ENCODE peak calls at places on chromosomes 1 and 21, in seven cellular contexts. I, M, X, A, E, Q and V are unnamed samples.

GRCh38 chr1:15843826-15844572 is 3.5 kb upstream of the SPEN start:
- DNase-seq in I (no peak), M (no peak), X (no peak), A (no peak), E (no peak), Q (no peak), V (no peak)

GRCh38 chr1:7616076-7616833 is 154.8 kb upstream of the VAMP3 start:
- DNase-seq in I (no peak), M (no peak), X (peak; percentile 15), A (peak; percentile 64), E (peak; percentile 3), Q (no peak), V (peak; percentile 16)

GRCh38 chr1:161082996-161083742 is 6.2 kb downstream of the NECTIN4 start:
- DNase-seq in I (no peak), M (no peak), X (peak; percentile 12), A (peak; percentile 40), E (peak; percentile 61), Q (no peak), V (peak; percentile 46)

GRCh38 chr1:44672254-44672955 is 1.9 kb downstream of the TMEM53 start:
- DNase-seq in I (no peak), M (no peak), X (peak; percentile 98), A (no peak), E (no peak), Q (no peak), V (peak; percentile 94)

GRCh38 chr1:215581896-215582295 is 14.8 kb downstream of the KCTD3 start:
- DNase-seq in I (no peak), M (no peak), X (no peak), A (peak; percentile 39), E (no peak), Q (no peak), V (no peak)

GRCh38 chr21:44522753-44523204 is 17.2 kb downstream of the KRTAP10-1 start:
- DNase-seq in I (no peak), M (no peak), X (no peak), A (no peak), E (no peak), Q (no peak), V (no peak)

GRCh38 chr1:2942410-2942809 is 78.9 kb upstream of the ACTRT2 start:
- DNase-seq in I (no peak), M (no peak), X (no peak), A (no peak), E (no peak), Q (no peak), V (no peak)

GRCh38 chr1:196355206-196355786 is 252.9 kb downstream of the KCNT2 start:
- DNase-seq in I (no peak), M (no peak), X (peak; percentile 56), A (no peak), E (peak; percentile 15), Q (no peak), V (peak; percentile 17)

GRCh38 chr1:78839704-78840277 is 166.7 kb downstream of the ADGRL4 start:
- DNase-seq in I (no peak), M (no peak), X (peak; percentile 62), A (peak; percentile 28), E (no peak), Q (no peak), V (peak; percentile 49)

GRCh38 chr1:21511579-21512522 is 2.6 kb downstream of the ALPL start:
- DNase-seq in I (no peak), M (no peak), X (no peak), A (no peak), E (peak; percentile 69), Q (no peak), V (no peak)

GRCh38 chr1:228515200-228515834 is 28.1 kb downstream of the RNF187 start:
- DNase-seq in I (no peak), M (no peak), X (peak; percentile 71), A (peak; percentile 66), E (peak; percentile 3), Q (no peak), V (peak; percentile 62)

GRCh38 chr1:95368178-95368577 is 134.2 kb downstream of the RWDD3 start:
- DNase-seq in I (no peak), M (no peak), X (no peak), A (no peak), E (no peak), Q (no peak), V (no peak)

GRCh38 chr1:110489973-110490542 is 28.9 kb downstream of the KCNA10 start:
- DNase-seq in I (no peak), M (no peak), X (no peak), A (no peak), E (no peak), Q (no peak), V (no peak)

GRCh38 chr1:79133703-79134258 is 127.3 kb upstream of the ADGRL4 start:
- DNase-seq in I (no peak), M (no peak), X (no peak), A (no peak), E (no peak), Q (no peak), V (no peak)

GRCh38 chr1:27575861-27576331 is 28.0 kb downstream of the AHDC1 start:
- DNase-seq in I (no peak), M (no peak), X (no peak), A (peak; percentile 53), E (no peak), Q (no peak), V (no peak)

GRCh38 chr1:203124546-203125317 is 2.8 kb upstream of the ADORA1 start:
- DNase-seq in I (no peak), M (no peak), X (no peak), A (no peak), E (no peak), Q (no peak), V (no peak)

GRCh38 chr1:6463120-6463412 is 2.9 kb downstream of the TNFRSF25 start:
- DNase-seq in I (no peak), M (no peak), X (no peak), A (no peak), E (no peak), Q (no peak), V (no peak)

GRCh38 chr1:28836421-28836956 is 24.5 kb downstream of the OPRD1 start:
- DNase-seq in I (no peak), M (no peak), X (no peak), A (no peak), E (no peak), Q (no peak), V (no peak)

GRCh38 chr21:31279214-31279613 is 64.8 kb downstream of the TIAM1 start:
- DNase-seq in I (no peak), M (no peak), X (no peak), A (no peak), E (no peak), Q (no peak), V (no peak)

GRCh38 chr21:44702973-44703730 is 6.2 kb downstream of the KRTAP10-12 start:
- DNase-seq in I (no peak), M (no peak), X (no peak), A (no peak), E (no peak), Q (no peak), V (no peak)

GRCh38 chr1:174217248-174217647 is 57.9 kb downstream of the RABGAP1L start:
- DNase-seq in I (no peak), M (no peak), X (no peak), A (no peak), E (no peak), Q (no peak), V (no peak)

GRCh38 chr1:147611021-147611426 is 59.3 kb downstream of the ACP6 start:
- DNase-seq in I (no peak), M (no peak), X (no peak), A (no peak), E (no peak), Q (no peak), V (no peak)

GRCh38 chr1:11531314-11531870 is 52.4 kb downstream of the DISP3 start:
- DNase-seq in I (no peak), M (no peak), X (no peak), A (no peak), E (no peak), Q (no peak), V (no peak)

GRCh38 chr1:209861242-209861641 is 33.5 kb downstream of the UTP25 start:
- DNase-seq in I (no peak), M (no peak), X (no peak), A (no peak), E (no peak), Q (no peak), V (no peak)

GRCh38 chr1:208842442-208842841 is 598.3 kb upstream of the PLXNA2 start:
- DNase-seq in I (no peak), M (no peak), X (no peak), A (no peak), E (no peak), Q (no peak), V (no peak)

GRCh38 chr1:183277821-183278735 is 92.0 kb downstream of the LAMC2 start:
- DNase-seq in I (no peak), M (no peak), X (no peak), A (no peak), E (no peak), Q (no peak), V (no peak)

GRCh38 chr1:199297901-199298300 is 659.1 kb downstream of the PTPRC start:
- DNase-seq in I (no peak), M (no peak), X (no peak), A (no peak), E (peak; percentile 33), Q (no peak), V (no peak)